ENCODE peak calls at places on chromosomes 4 and X, in ten cellular contexts. H is CD4-positive, alpha-beta T cell; P is amniotic stem cell; M is CD8-positive, alpha-beta memory T cell; I is mammary epithelial cell; F is cardiac muscle cell; N is sigmoid colon; L is right atrium auricular region; E is iPS-NIHi11; Q is WERI-Rb-1. X is an unnamed sample.

GRCh38 chrX:78514852-78515251 is 144.3 kb downstream of the RTL3 start:
- DNase-seq in N (no peak), P (no peak), E (peak; percentile 58), L (no peak), Q (no peak), F (no peak), I (peak; percentile 37), M (no peak), H (no peak), X (peak; percentile 82)

GRCh38 chr4:174631901-174632758 is 109.8 kb upstream of the HPGD start:
- DNase-seq in N (no peak), L (no peak), H (no peak), E (peak; percentile 26), Q (no peak), P (peak; percentile 0), I (peak; percentile 24), M (no peak), F (peak; percentile 68), X (peak; percentile 65)

GRCh38 chr4:186719925-186720694 is 3.5 kb downstream of the FAT1 start:
- DNase-seq in E (peak; percentile 35), N (no peak), F (peak; percentile 70), H (no peak), P (no peak), M (no peak), I (peak; percentile 41), L (no peak), Q (no peak), X (peak; percentile 69)

GRCh38 chrX:37786666-37787337 is 6.9 kb downstream of the CYBB start:
- DNase-seq in M (no peak), P (no peak), L (no peak), Q (no peak), E (no peak), F (no peak), H (no peak), I (no peak), N (no peak), X (no peak)

GRCh38 chr4:157014621-157015591 is 43.3 kb upstream of the PDGFC start:
- DNase-seq in N (no peak), P (peak; percentile 39), L (no peak), Q (no peak), I (peak; percentile 76), H (no peak), F (peak; percentile 92), M (no peak), E (peak; percentile 13), X (peak; percentile 53)

GRCh38 chr4:166121897-166122296 is 248.9 kb downstream of the TLL1 start:
- DNase-seq in E (no peak), P (peak; percentile 11), H (no peak), L (no peak), Q (no peak), I (no peak), F (no peak), M (no peak), N (no peak), X (peak; percentile 39)

GRCh38 chr4:86055898-86056297 is 304.0 kb downstream of the MAPK10 start:
- DNase-seq in P (no peak), E (no peak), I (peak; percentile 7), M (no peak), H (no peak), Q (no peak), N (no peak), L (no peak), F (no peak), X (peak; percentile 70)

GRCh38 chr4:170391066-170391754 is 301.5 kb upstream of the AADAT start:
- DNase-seq in N (no peak), L (no peak), P (peak; percentile 56), M (no peak), Q (peak; percentile 59), H (no peak), E (no peak), I (peak; percentile 84), F (no peak), X (peak; percentile 72)

GRCh38 chr4:8044699-8045098 is 105.0 kb upstream of the AFAP1 start:
- DNase-seq in M (no peak), P (no peak), N (no peak), L (no peak), F (no peak), I (no peak), E (no peak), Q (no peak), H (no peak), X (no peak)

X was measured in epithelial cell of esophagus.